ENCODE peak calls at places on chromosome 18, in five cellular contexts. D, N, E, P and S are unnamed samples.

GRCh38 chr18:4119127-4119648 is 335.9 kb downstream of the DLGAP1 start:
- DNase-seq in P (no peak), E (no peak), N (no peak), D (no peak), S (no peak)

GRCh38 chr18:27577740-27578139 is 392.6 kb upstream of the CHST9 start:
- DNase-seq in E (no peak), D (no peak), N (no peak), P (no peak), S (no peak)

GRCh38 chr18:11040823-11041712 is 108.3 kb downstream of the PIEZO2 start:
- DNase-seq in E (no peak), N (peak; percentile 37), P (no peak), D (peak; percentile 74), S (no peak)

GRCh38 chr18:9750606-9751304 is 42.7 kb downstream of the RAB31 start:
- DNase-seq in D (no peak), E (no peak), N (no peak), P (no peak), S (no peak)

GRCh38 chr18:12593861-12594260 is 64.0 kb downstream of the SPIRE1 start:
- DNase-seq in E (no peak), P (no peak), N (peak; percentile 49), D (no peak), S (no peak)

GRCh38 chr18:58288922-58289797 is 245.1 kb downstream of the NEDD4L start:
- DNase-seq in P (no peak), N (peak; percentile 80), E (no peak), D (no peak), S (no peak)

GRCh38 chr18:9877655-9878014 is 8.1 kb upstream of the TXNDC2 start:
- DNase-seq in D (no peak), N (no peak), P (no peak), E (no peak), S (no peak)

GRCh38 chr18:28127228-28127627 is 49.7 kb downstream of the CDH2 start:
- DNase-seq in E (no peak), D (no peak), P (no peak), N (no peak), S (no peak)

GRCh38 chr18:22191346-22191710 is 21.9 kb downstream of the GATA6 start:
- DNase-seq in D (no peak), N (peak; percentile 62), E (no peak), P (no peak), S (no peak)

GRCh38 chr18:35777042-35777441 is 195.4 kb upstream of the RMP24 start:
- DNase-seq in P (no peak), E (no peak), D (no peak), N (no peak), S (no peak)

GRCh38 chr18:21742323-21742687 is 1.7 kb downstream of the MIB1 start:
- DNase-seq in N (peak; percentile 50), D (peak; percentile 19), P (no peak), E (no peak), S (no peak)

GRCh38 chr18:12991839-12992216 is 666 bp downstream of the CEP192 start:
- DNase-seq in P (no peak), D (no peak), N (no peak), E (no peak), S (no peak)

GRCh38 chr18:64017870-64018269 is 48.0 kb downstream of the SERPINB8 start:
- DNase-seq in D (peak; percentile 7), E (no peak), N (no peak), P (no peak), S (no peak)

GRCh38 chr18:35692866-35693265 is 111.3 kb downstream of the GALNT1 start:
- DNase-seq in D (no peak), N (no peak), E (no peak), P (no peak), S (no peak)

GRCh38 chr18:24427484-24427883 is 1.0 kb downstream of the IMPACT start:
- DNase-seq in N (peak; percentile 18), D (no peak), P (no peak), E (no peak), S (no peak)

GRCh38 chr18:28086530-28087172 is 90.3 kb downstream of the CDH2 start:
- DNase-seq in P (no peak), D (no peak), N (peak; percentile 87), E (no peak), S (no peak)

GRCh38 chr18:22342625-22343024 is 75.1 kb downstream of the CTAGE1 start:
- DNase-seq in D (no peak), P (no peak), E (peak; percentile 85), N (peak; percentile 97), S (no peak)

GRCh38 chr18:46411862-46412690 is 244.9 kb downstream of the LOXHD1 start:
- DNase-seq in E (no peak), P (no peak), D (no peak), N (peak; percentile 34), S (no peak)

GRCh38 chr18:46915800-46916550 is 1.3 kb downstream of the PIAS2 start:
- DNase-seq in D (peak; percentile 12), E (no peak), N (no peak), P (no peak), S (no peak)

GRCh38 chr18:37544196-37544595 is 21.4 kb downstream of the CELF4 start:
- DNase-seq in N (no peak), P (peak; percentile 49), E (peak; percentile 32), D (no peak), S (no peak)

GRCh38 chr18:65606551-65607130 is 144.2 kb upstream of the CDH7 start:
- DNase-seq in P (no peak), E (no peak), N (no peak), D (no peak), S (no peak)

GRCh38 chr18:46294325-46294724 is 190.1 kb downstream of the HAUS1 start:
- DNase-seq in E (no peak), N (no peak), P (no peak), D (no peak), S (no peak)

GRCh38 chr18:30132959-30133358 is 909.6 kb downstream of the DSC3 start:
- DNase-seq in N (peak; percentile 4), E (no peak), D (no peak), P (no peak), S (no peak)

GRCh38 chr18:30139631-30140287 is 902.8 kb downstream of the DSC3 start:
- DNase-seq in D (no peak), N (no peak), E (no peak), P (no peak), S (no peak)

GRCh38 chr18:30135938-30136337 is 906.6 kb downstream of the DSC3 start:
- DNase-seq in P (no peak), N (no peak), E (no peak), D (no peak), S (no peak)

GRCh38 chr18:30134020-30134419 is 908.5 kb downstream of the DSC3 start:
- DNase-seq in D (no peak), E (no peak), P (no peak), N (no peak), S (no peak)
- H3K27ac ChIP-seq in D (no peak overlapping the region), E (no peak overlapping the region), P (no peak overlapping the region), N (no peak overlapping the region), S (no peak overlapping the region)

GRCh38 chr18:62755454-62755853 is 40.1 kb downstream of the PHLPP1 start:
- DNase-seq in E (no peak), P (no peak), D (no peak), N (no peak), S (no peak)

GRCh38 chr18:62751977-62752376 is 36.6 kb downstream of the PHLPP1 start:
- DNase-seq in P (no peak), N (no peak), E (no peak), D (no peak), S (no peak)

GRCh38 chr18:62754026-62754425 is 38.7 kb downstream of the PHLPP1 start:
- DNase-seq in E (no peak), D (no peak), P (no peak), N (no peak), S (no peak)

GRCh38 chr18:62749389-62749788 is 34.0 kb downstream of the PHLPP1 start:
- DNase-seq in E (no peak), N (no peak), P (no peak), D (no peak), S (no peak)

GRCh38 chr18:62751341-62751821 is 36.0 kb downstream of the PHLPP1 start:
- DNase-seq in E (no peak), D (no peak), P (no peak), N (peak; percentile 73), S (no peak)
- H3K4me3 ChIP-seq in E (no peak overlapping the region), D (no peak overlapping the region), P (no peak overlapping the region), N (no peak overlapping the region), S (peak overlapping the region; percentile 10)

GRCh38 chr18:32381761-32382160 is 88.9 kb downstream of the GAREM1 start:
- DNase-seq in N (no peak), P (no peak), D (no peak), E (no peak), S (no peak)

GRCh38 chr18:32378705-32379104 is 92.0 kb downstream of the GAREM1 start:
- DNase-seq in D (no peak), E (no peak), P (no peak), N (peak; percentile 49), S (no peak)

GRCh38 chr18:32383040-32383819 is 87.5 kb downstream of the GAREM1 start:
- DNase-seq in N (peak; percentile 92), P (no peak), D (no peak), E (no peak), S (no peak)

GRCh38 chr18:32380559-32380958 is 90.1 kb downstream of the GAREM1 start:
- DNase-seq in N (no peak), P (no peak), D (peak; percentile 0), E (no peak), S (no peak)

DNA sequence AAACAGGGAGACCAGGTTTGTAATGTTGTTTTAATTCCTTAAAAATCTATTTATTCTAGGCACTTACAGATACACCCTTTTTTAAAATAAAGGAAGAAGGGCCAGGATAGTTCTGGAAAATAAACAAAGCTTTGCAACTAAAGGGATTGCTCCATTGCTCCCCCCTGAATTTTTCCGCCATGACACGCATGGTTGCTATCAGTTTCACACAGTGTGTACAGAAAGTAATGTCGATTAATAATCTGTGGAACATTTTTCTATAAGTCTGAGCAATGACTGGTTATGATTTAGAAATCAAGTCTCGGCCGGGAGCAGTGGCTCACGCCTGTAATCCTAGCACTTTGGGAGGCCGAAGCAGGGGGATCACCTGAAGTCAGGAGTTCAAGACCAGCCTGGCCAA is 90.8 kb downstream of the GAREM1 start:
- DNase-seq in P (no peak), E (no peak), N (no peak), D (no peak), S (no peak)
- H3K27ac ChIP-seq in P (no peak overlapping the region), E (no peak overlapping the region), N (no peak overlapping the region), D (no peak overlapping the region), S (no peak overlapping the region)

GRCh38 chr18:74255022-74255658 is 36.6 kb downstream of the CYB5A start:
- DNase-seq in P (no peak), E (no peak), D (no peak), N (peak; percentile 62), S (no peak)

GRCh38 chr18:74251297-74252031 is 40.3 kb downstream of the CYB5A start:
- DNase-seq in N (peak; percentile 48), E (no peak), D (no peak), P (no peak), S (no peak)

GRCh38 chr18:74250131-74250530 is 41.6 kb downstream of the CYB5A start:
- DNase-seq in N (no peak), P (no peak), D (no peak), E (no peak), S (no peak)

GRCh38 chr18:74249181-74249968 is 42.4 kb downstream of the CYB5A start:
- DNase-seq in D (no peak), N (peak; percentile 40), E (no peak), P (no peak), S (no peak)

DNA sequence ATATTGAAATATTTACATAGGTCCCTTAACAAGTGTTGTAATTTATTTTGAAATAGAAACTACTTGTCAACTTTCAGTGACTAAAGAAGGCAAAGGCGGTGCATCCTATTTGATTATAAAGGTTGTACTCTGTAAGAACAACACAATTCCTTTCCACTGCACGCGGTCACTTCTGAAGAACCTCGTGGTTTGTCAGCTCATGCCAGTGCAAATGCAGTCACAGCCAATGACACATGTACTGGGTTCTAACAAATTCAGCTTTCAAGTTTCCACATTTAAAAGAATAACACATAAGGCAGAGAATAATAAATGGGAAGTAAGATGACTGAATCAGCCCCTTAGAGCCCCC is 39.8 kb downstream of the CYB5A start:
- DNase-seq in E (no peak), D (no peak), N (peak; percentile 45), P (no peak), S (no peak)
- H3K4me3 ChIP-seq in E (no peak overlapping the region), D (no peak overlapping the region), N (no peak overlapping the region), P (no peak overlapping the region), S (no peak overlapping the region)